ENCODE peak calls at places on chromosomes 11 and 22, in four cellular contexts. S, K, M and Z are unnamed samples.

GRCh38 chr22:43228330-43228729 is 41.4 kb upstream of the TTLL12 start:
- DNase-seq in S (no peak), K (peak; percentile 16), M (no peak), Z (peak; percentile 28)

GRCh38 chr11:70252844-70253243 is 17.6 kb upstream of the PPFIA1 start:
- DNase-seq in S (no peak), K (no peak), M (no peak), Z (no peak)

GRCh38 chr11:95138448-95138847 is 48.8 kb downstream of the ENDOD1 start:
- DNase-seq in S (no peak), K (peak; percentile 31), M (no peak), Z (peak; percentile 39)

GRCh38 chr11:7655253-7656217 is 17.8 kb downstream of the CYB5R2 start:
- DNase-seq in S (no peak), K (no peak), M (no peak), Z (no peak)

GRCh38 chr11:118544010-118544646 is 13.1 kb downstream of the TMEM25 start:
- DNase-seq in S (no peak), K (no peak), M (no peak), Z (no peak)

GRCh38 chr11:102603091-102603490 is 22.0 kb downstream of the MMP20 start:
- DNase-seq in S (no peak), K (peak; percentile 79), M (peak; percentile 61), Z (peak; percentile 59)

GRCh38 chr11:72848846-72849466 is 34.7 kb downstream of the ATG16L2 start:
- DNase-seq in S (no peak), K (no peak), M (no peak), Z (peak; percentile 60)

GRCh38 chr11:35617687-35618496 is at the start of gene FJX1:
- DNase-seq in S (peak; percentile 62), K (peak; percentile 92), M (peak; percentile 75), Z (peak; percentile 91)

GRCh38 chr22:35739076-35739475 is 21.4 kb downstream of the APOL5 start:
- DNase-seq in S (no peak), K (no peak), M (no peak), Z (no peak)

GRCh38 chr11:69943066-69943465 is 123.8 kb upstream of the FGF3 start:
- DNase-seq in S (no peak), K (no peak), M (no peak), Z (no peak)

GRCh38 chr22:21698430-21699329 is 32.9 kb downstream of the PPIL2 start:
- DNase-seq in S (no peak), K (no peak), M (no peak), Z (peak; percentile 42)

GRCh38 chr11:36362902-36363301 is 66.8 kb downstream of the PRR5L start:
- DNase-seq in S (no peak), K (peak; percentile 97), M (no peak), Z (peak; percentile 76)

GRCh38 chr22:37631448-37632173 is 7.9 kb upstream of the SH3BP1 start:
- DNase-seq in S (no peak), K (no peak), M (no peak), Z (no peak)

GRCh38 chr22:45262931-45263789 is 21.6 kb upstream of the UPK3A start:
- DNase-seq in S (peak; percentile 11), K (no peak), M (no peak), Z (no peak)

GRCh38 chr22:31977141-31977781 is 32.9 kb downstream of the YWHAH start:
- DNase-seq in S (peak; percentile 71), K (peak; percentile 53), M (no peak), Z (peak; percentile 60)

GRCh38 chr11:132886335-132886734 is 646.0 kb downstream of the OPCML start:
- DNase-seq in S (no peak), K (no peak), M (no peak), Z (peak; percentile 32)